ENCODE peak calls at places on chromosome 13, in five cellular contexts. U is SK-N-SH, C is stomach, Z is sigmoid colon, E is suprapubic skin. V is an unnamed sample.

GRCh38 chr13:91058066-91058465 is 289.4 kb upstream of the MIR17HG start:
- DNase-seq in U (no peak), C (no peak), Z (no peak), E (no peak), V (no peak)

GRCh38 chr13:21913010-21913409 is 242.1 kb downstream of the FGF9 start:
- DNase-seq in U (no peak), C (no peak), Z (no peak), E (no peak), V (no peak)

GRCh38 chr13:46544208-46544607 is 8.8 kb upstream of the LRCH1 start:
- DNase-seq in U (no peak), C (no peak), Z (no peak), E (no peak), V (no peak)

GRCh38 chr13:36789061-36789460 is 30.0 kb upstream of the RFXAP start:
- DNase-seq in U (no peak), C (no peak), Z (no peak), E (no peak), V (no peak)

GRCh38 chr13:66665991-66666390 is 564.1 kb downstream of the PCDH9 start:
- DNase-seq in U (peak), C (no peak), Z (no peak), E (no peak), V (peak)

GRCh38 chr13:42594577-42595571 is 20.9 kb downstream of the TNFSF11 start:
- DNase-seq in U (peak), C (peak), Z (peak), E (no peak), V (peak)

GRCh38 chr13:96806750-96807149 is 187.5 kb downstream of the OXGR1 start:
- DNase-seq in U (no peak), C (no peak), Z (no peak), E (no peak), V (no peak)

GRCh38 chr13:113763254-113763653 is 4.2 kb downstream of the TMEM255B start:
- DNase-seq in U (no peak), C (peak), Z (peak), E (no peak), V (no peak)

GRCh38 chr13:101512650-101513049 is 60.2 kb downstream of the ITGBL1 start:
- DNase-seq in U (no peak), C (no peak), Z (no peak), E (no peak), V (no peak)

GRCh38 chr13:30453727-30454126 is 12.0 kb downstream of the HMGB1 start:
- DNase-seq in U (no peak), C (no peak), Z (no peak), E (no peak), V (no peak)

GRCh38 chr13:61880576-61881283 is 465.1 kb upstream of the PCDH20 start:
- DNase-seq in U (peak), C (peak), Z (no peak), E (no peak), V (peak)

GRCh38 chr13:34864650-34865049 is 77.4 kb upstream of the NBEA start:
- DNase-seq in U (no peak), C (no peak), Z (no peak), E (no peak), V (no peak)

GRCh38 chr13:112325941-112326645 is 50.1 kb upstream of the SPACA7 start:
- DNase-seq in U (no peak), C (no peak), Z (peak), E (no peak), V (no peak)

GRCh38 chr13:20340759-20341161 is 108.6 kb upstream of the GJB6 start:
- DNase-seq in U (no peak), C (no peak), Z (no peak), E (peak), V (no peak)

GRCh38 chr13:110214637-110215036 is 92.3 kb downstream of the COL4A1 start:
- DNase-seq in U (no peak), C (no peak), Z (no peak), E (no peak), V (no peak)

GRCh38 chr13:110217811-110218210 is 89.1 kb downstream of the COL4A1 start:
- DNase-seq in U (no peak), C (no peak), Z (no peak), E (no peak), V (no peak)

GRCh38 chr13:110215606-110216005 is 91.4 kb downstream of the COL4A1 start:
- DNase-seq in U (no peak), C (no peak), Z (no peak), E (no peak), V (no peak)

GRCh38 chr13:110216006-110216402 is 91.0 kb downstream of the COL4A1 start:
- DNase-seq in U (no peak), C (no peak), Z (no peak), E (no peak), V (no peak)

GRCh38 chr13:110216403-110217041 is 90.4 kb downstream of the COL4A1 start:
- DNase-seq in U (no peak), C (no peak), Z (no peak), E (no peak), V (no peak)
- TF ChIP-seq EP300 in U (no peak), C (peak), Z (peak), E (peak), V (no peak)

GRCh38 chr13:110520431-110521295 is 40.9 kb downstream of the RAB20 start:
- DNase-seq in U (no peak), C (peak), Z (peak), E (peak), V (no peak)
- H3K4me3 ChIP-seq in U (no peak), C (no peak), Z (no peak), E (no peak), V (no peak)

GRCh38 chr13:77345150-77345780 is 18.4 kb upstream of the MYCBP2 start:
- DNase-seq in U (no peak), C (no peak), Z (no peak), E (no peak), V (no peak)
- TF ChIP-seq EP300 in U (no peak), C (no peak), Z (no peak), E (no peak), V (no peak)

GRCh38 chr13:106919638-106920037 is 351.7 kb upstream of the ARGLU1 start:
- DNase-seq in U (no peak), C (no peak), Z (no peak), E (no peak), V (no peak)

GRCh38 chr13:106916329-106916728 is 348.4 kb upstream of the ARGLU1 start:
- DNase-seq in U (no peak), C (no peak), Z (no peak), E (no peak), V (no peak)

GRCh38 chr13:106917024-106917491 is 349.1 kb upstream of the ARGLU1 start:
- DNase-seq in U (no peak), C (no peak), Z (no peak), E (no peak), V (no peak)

GRCh38 chr13:106917673-106918652 is 350.0 kb upstream of the ARGLU1 start:
- DNase-seq in U (peak), C (peak), Z (peak), E (peak), V (peak)

GRCh38 chr13:106919093-106919492 is 351.2 kb upstream of the ARGLU1 start:
- DNase-seq in U (no peak), C (no peak), Z (no peak), E (no peak), V (no peak)
- H3K4me3 ChIP-seq in U (no peak), C (no peak), Z (no peak), E (peak), V (no peak)

DNA sequence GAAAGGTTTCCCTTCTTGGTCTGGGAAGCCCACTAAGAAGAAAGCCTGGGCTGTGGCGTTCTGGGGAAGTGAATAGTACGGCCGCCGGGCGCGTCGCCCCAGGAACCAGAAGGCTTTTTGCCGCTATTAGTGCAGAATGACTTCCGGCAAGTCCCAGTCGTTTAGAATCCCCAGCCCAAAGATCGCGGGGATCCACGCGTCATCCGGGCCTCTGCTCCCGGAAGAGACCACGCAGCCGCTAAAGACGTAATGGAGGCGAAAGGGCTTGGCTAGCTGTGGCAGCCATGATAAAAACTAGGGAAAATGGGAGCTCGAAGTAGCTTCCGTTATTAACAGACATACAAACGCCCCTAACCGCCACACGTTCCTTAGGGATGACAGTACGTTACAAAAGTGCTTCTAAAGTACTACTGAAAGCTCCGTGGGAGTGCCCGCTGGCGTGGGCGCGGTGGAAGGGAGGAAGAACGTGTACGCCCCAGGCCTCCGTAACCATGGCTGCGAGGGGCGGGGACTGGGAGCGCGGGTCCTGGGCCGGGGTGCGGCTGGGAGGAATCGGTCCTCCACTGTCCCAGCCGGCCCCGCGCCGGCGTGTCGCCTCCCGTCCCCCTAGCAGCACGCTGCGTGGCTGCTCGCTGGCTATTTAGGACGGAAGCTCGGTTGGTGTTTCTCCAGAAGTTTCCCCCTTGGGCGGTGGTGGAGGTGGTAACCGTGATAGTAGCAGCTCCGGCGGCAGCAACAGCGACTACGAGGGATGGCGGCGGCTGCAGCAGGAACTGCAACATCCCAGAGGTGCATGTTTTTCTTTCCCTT is at the start of gene SUGT1:
- DNase-seq in U (peak), C (peak), Z (peak), E (peak), V (peak)
- TF ChIP-seq EP300 in U (no peak), C (no peak), Z (no peak), E (no peak), V (no peak)

GRCh38 chr13:98529171-98529570 is 47.7 kb downstream of the STK24 start:
- DNase-seq in U (no peak), C (no peak), Z (peak), E (no peak), V (no peak)

GRCh38 chr13:98530236-98530635 is 46.7 kb downstream of the STK24 start:
- DNase-seq in U (no peak), C (no peak), Z (peak), E (no peak), V (no peak)

GRCh38 chr13:98527526-98527925 is 49.4 kb downstream of the STK24 start:
- DNase-seq in U (no peak), C (no peak), Z (peak), E (no peak), V (no peak)

GRCh38 chr13:98525852-98526512 is 50.9 kb downstream of the STK24 start:
- DNase-seq in U (no peak), C (no peak), Z (peak), E (no peak), V (no peak)

GRCh38 chr13:98528663-98529064 is 48.2 kb downstream of the STK24 start:
- DNase-seq in U (no peak), C (no peak), Z (peak), E (no peak), V (no peak)
- H3K4me3 ChIP-seq in U (no peak), C (no peak), Z (no peak), E (no peak), V (no peak)

GRCh38 chr13:98483636-98484288 is 93.1 kb downstream of the STK24 start:
- DNase-seq in U (no peak), C (no peak), Z (no peak), E (peak), V (no peak)

GRCh38 chr13:98486412-98486811 is 90.5 kb downstream of the STK24 start:
- DNase-seq in U (no peak), C (no peak), Z (no peak), E (peak), V (no peak)

GRCh38 chr13:98485561-98485960 is 91.3 kb downstream of the STK24 start:
- DNase-seq in U (no peak), C (no peak), Z (no peak), E (peak), V (no peak)

GRCh38 chr13:98482476-98483444 is 94.1 kb downstream of the STK24 start:
- DNase-seq in U (no peak), C (peak), Z (peak), E (peak), V (no peak)

GRCh38 chr13:98484289-98485219 is 92.4 kb downstream of the STK24 start:
- DNase-seq in U (no peak), C (peak), Z (peak), E (peak), V (peak)
- TF ChIP-seq EP300 in U (no peak), C (peak), Z (peak), E (no peak), V (peak)

GRCh38 chr13:26518433-26519084 is 38.9 kb upstream of the WASF3 start:
- DNase-seq in U (no peak), C (no peak), Z (no peak), E (no peak), V (no peak)
- H3K4me3 ChIP-seq in U (no peak), C (no peak), Z (no peak), E (no peak), V (no peak)

DNA sequence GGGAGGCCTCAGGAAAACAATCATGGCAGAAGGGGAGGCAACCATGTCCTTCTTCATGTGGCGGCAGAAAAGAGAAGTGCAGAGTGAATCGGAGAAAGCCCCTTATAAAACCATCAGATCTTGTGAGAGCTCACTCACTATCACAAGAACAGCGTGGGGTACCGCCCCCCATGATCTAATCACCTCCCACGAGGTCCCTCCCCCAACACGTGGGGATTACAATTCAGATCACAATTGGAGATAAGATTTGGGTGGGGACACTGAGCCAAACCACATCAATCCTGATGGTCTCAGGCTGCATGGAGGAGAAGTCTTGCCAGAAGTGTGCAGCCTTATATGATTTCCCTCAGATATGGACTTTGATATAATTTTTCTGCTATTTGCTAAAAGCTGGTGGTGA is 26.1 kb downstream of the TM9SF2 start:
- DNase-seq in U (no peak), C (no peak), Z (no peak), E (no peak), V (no peak)
- TF ChIP-seq EP300 in U (no peak), C (no peak), Z (no peak), E (no peak), V (no peak)

DNA sequence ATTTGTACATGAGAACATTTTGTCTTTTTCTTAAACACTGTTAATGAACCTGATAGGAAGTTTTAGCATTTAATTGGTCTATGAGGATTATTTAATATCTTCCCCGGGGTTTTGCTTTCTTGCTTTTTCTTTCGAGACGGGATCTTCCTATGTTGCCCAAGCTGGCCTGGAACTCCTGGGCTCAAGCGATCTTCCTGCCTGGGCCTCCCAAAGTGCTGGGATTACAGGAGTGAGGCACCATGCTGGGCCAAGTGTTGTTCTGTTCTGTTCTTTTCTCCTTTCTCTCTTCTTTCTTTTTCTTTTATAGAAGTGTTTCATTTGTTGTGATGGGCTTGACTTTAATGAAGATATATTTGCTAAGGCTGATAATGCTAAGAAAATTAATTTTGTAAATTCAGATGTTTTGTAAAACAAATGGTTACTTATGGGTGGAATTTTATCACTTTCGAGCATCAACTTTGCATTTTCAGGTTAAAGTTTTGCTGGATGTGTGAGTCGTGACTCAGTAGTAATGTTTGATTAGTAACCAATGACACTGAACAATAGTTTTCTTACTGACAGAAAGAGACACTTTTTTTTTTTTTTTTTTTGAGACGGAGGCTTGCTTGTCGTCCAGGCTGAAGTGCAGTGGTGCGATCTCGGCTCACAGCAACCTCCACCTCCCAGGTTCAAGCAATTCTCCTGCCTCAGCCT is 2.2 kb downstream of the PAN3 start:
- DNase-seq in U (no peak), C (no peak), Z (no peak), E (no peak), V (no peak)
- H3K4me3 ChIP-seq in U (peak), C (peak), Z (no peak), E (peak), V (peak)